ENCODE peak calls at places on chromosomes 12 and 14, in eight cellular contexts. V, T, Q, P, J, W, L and U are unnamed samples.
A peak's percentile ranks its signal among the peaks of the same experiment; 100 is the strongest.

GRCh38 chr12:115810166-115810565 is 467.3 kb downstream of the MED13L start:
- DNase-seq in Q (no peak), P (no peak), L (no peak), V (no peak), J (no peak), T (no peak), W (no peak), U (no peak)

GRCh38 chr14:101217972-101218371 is 314.4 kb upstream of the RTL1 start:
- DNase-seq in Q (no peak), W (no peak), J (no peak), T (peak; percentile 5), P (no peak), L (no peak), V (no peak), U (no peak)

GRCh38 chr12:46965880-46966279 is 113.5 kb upstream of the PCED1B start:
- DNase-seq in V (no peak), P (peak; percentile 52), Q (no peak), J (no peak), L (peak; percentile 29), T (no peak), W (no peak), U (no peak)

GRCh38 chr14:68784298-68784910 is 8.5 kb downstream of the ZFP36L1 start:
- DNase-seq in W (peak; percentile 91), T (no peak), P (no peak), V (no peak), Q (peak; percentile 52), L (no peak), J (no peak), U (no peak)

GRCh38 chr12:1826867-1827705 is 6.7 kb downstream of the LRTM2 start:
- DNase-seq in L (no peak), J (no peak), P (no peak), W (no peak), T (no peak), V (no peak), Q (no peak), U (no peak)

GRCh38 chr14:96911499-96912130 is 114.4 kb downstream of the VRK1 start:
- DNase-seq in P (no peak), W (no peak), Q (no peak), J (no peak), L (no peak), T (no peak), V (no peak), U (no peak)

GRCh38 chr14:103151270-103151933 is 28.1 kb downstream of the TNFAIP2 start:
- DNase-seq in J (no peak), Q (no peak), P (no peak), V (no peak), L (no peak), T (no peak), W (no peak), U (no peak)

GRCh38 chr12:70645494-70646317 is 8.5 kb upstream of the PTPRB start:
- DNase-seq in P (peak; percentile 22), J (peak; percentile 89), L (peak; percentile 41), V (peak; percentile 67), Q (peak; percentile 92), T (peak; percentile 35), W (peak; percentile 60), U (peak; percentile 50)

GRCh38 chr12:91965781-91966180 is 179.9 kb downstream of the BTG1 start:
- DNase-seq in P (no peak), T (no peak), W (no peak), Q (no peak), L (no peak), J (no peak), V (no peak), U (no peak)

GRCh38 chr12:113220593-113221180 is 577 bp upstream of the TPCN1 start:
- DNase-seq in V (no peak), L (no peak), T (no peak), Q (no peak), P (no peak), W (peak; percentile 50), J (no peak), U (no peak)

GRCh38 chr14:93951798-93952540 is 24.4 kb downstream of the ASB2 start:
- DNase-seq in T (no peak), L (no peak), V (no peak), W (no peak), Q (no peak), P (peak; percentile 64), J (no peak), U (no peak)

GRCh38 chr14:62185078-62185477 is 422.9 kb downstream of the SNAPC1 start:
- DNase-seq in L (no peak), P (no peak), V (no peak), T (no peak), J (no peak), Q (no peak), W (no peak), U (no peak)

GRCh38 chr12:47021298-47021697 is 58.1 kb upstream of the PCED1B start:
- DNase-seq in P (no peak), T (no peak), V (peak; percentile 90), Q (peak; percentile 89), L (no peak), J (peak; percentile 78), W (peak; percentile 50), U (peak; percentile 64)

GRCh38 chr14:91946313-91947195 is 940 bp downstream of the FBLN5 start:
- DNase-seq in P (no peak), J (no peak), W (no peak), Q (peak; percentile 50), T (no peak), V (no peak), L (no peak), U (no peak)

DNA sequence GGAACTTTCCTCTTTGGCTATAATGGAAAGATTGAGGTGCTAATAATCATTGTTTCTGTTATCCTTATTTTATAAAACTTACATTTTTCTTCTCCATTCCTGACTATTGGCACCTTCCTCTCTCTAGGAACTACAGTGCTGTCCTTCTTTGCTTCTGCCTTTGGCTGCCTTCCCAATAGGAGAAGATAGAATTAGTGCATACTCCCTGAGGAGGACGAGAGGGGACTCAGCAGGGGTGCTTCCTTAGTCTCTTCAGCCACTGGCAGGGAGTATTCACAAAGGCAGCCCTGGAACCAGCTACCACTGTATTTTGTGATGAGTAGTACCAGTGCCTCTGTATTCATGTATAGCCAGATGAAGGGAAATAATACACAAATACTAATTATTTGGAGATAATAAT is 208.5 kb downstream of the FOXG1 start:
- DNase-seq in L (no peak), W (no peak), J (no peak), V (no peak), P (no peak), T (no peak), Q (no peak), U (no peak)
- H3K4me3 ChIP-seq in L (no peak overlapping the region), W (no peak overlapping the region), J (no peak overlapping the region), V (no peak overlapping the region), P (no peak overlapping the region), T (no peak overlapping the region), Q (no peak overlapping the region), U (no peak overlapping the region)

GRCh38 chr12:14936224-14936861 is 2.0 kb downstream of the ERP27 start:
- DNase-seq in J (no peak), W (no peak), L (no peak), T (no peak), V (no peak), Q (no peak), P (no peak), U (no peak)
- TF ChIP-seq CTCF in J (peak; percentile 22), W (no peak), L (no peak), T (no peak), V (peak; percentile 53), Q (no peak), P (no peak), U (peak; percentile 10)

GRCh38 chr14:104844306-104845032 is 20.6 kb upstream of the CEP170B start:
- DNase-seq in V (no peak), P (no peak), T (no peak), L (no peak), W (no peak), Q (no peak), J (no peak), U (no peak)
- H3K4me3 ChIP-seq in V (no peak overlapping the region), P (peak overlapping the region; percentile 41), T (peak overlapping the region; percentile 49), L (no peak overlapping the region), W (no peak overlapping the region), Q (no peak overlapping the region), J (no peak overlapping the region), U (no peak overlapping the region)

GRCh38 chr12:78697817-78698415 is 166.7 kb upstream of the SYT1 start:
- DNase-seq in P (no peak), T (no peak), J (no peak), V (no peak), Q (no peak), W (no peak), L (no peak), U (no peak)

GRCh38 chr12:78696267-78696666 is 168.3 kb upstream of the SYT1 start:
- DNase-seq in L (no peak), P (no peak), W (no peak), V (no peak), J (no peak), T (no peak), Q (peak; percentile 9), U (no peak)

GRCh38 chr12:78698747-78699146 is 165.8 kb upstream of the SYT1 start:
- DNase-seq in J (no peak), W (peak; percentile 7), T (no peak), P (no peak), V (no peak), L (no peak), Q (peak; percentile 4), U (no peak)

GRCh38 chr12:78700565-78700964 is 164.0 kb upstream of the SYT1 start:
- DNase-seq in T (no peak), V (no peak), W (no peak), P (no peak), J (no peak), Q (no peak), L (no peak), U (no peak)

DNA sequence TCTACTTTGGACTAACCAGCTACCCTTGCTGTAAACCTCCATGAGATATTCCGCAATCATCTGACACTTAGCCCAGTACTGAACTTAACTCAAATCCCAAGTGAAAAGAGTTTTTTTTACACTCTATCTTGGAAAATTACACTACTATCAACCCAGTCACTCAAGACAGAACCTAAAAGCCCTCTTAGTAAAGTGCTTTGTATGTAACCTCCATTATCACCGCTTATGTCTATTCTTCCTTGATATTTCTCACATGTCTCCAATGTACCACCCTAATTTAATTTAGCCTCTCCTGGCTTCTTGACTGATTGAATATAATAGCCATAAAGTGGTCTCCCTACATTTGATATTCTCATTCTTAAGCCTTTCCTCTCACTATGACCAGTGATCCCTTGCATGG is 168.8 kb upstream of the SYT1 start:
- DNase-seq in T (no peak), Q (no peak), V (no peak), L (no peak), P (no peak), J (no peak), W (no peak), U (no peak)
- TF ChIP-seq CTCF in T (no peak), Q (no peak), V (no peak), L (no peak), P (no peak), J (no peak), W (no peak), U (no peak)